ENCODE peak calls at places on chromosome 11, in six cellular contexts. One of them, this sample, is unnamed.

GRCh38 chr11:124841765-124842700 is 23.2 kb upstream of the ROBO3 start:
- DNase-seq in HepG2: no peak
- DNase-seq in K562: no peak
- DNase-seq in GM12878: no peak
- DNase-seq in SK-N-SH: no peak
- DNase-seq in HCT116: no peak
- DNase-seq in this sample: no peak

GRCh38 chr11:3939651-3940190 is 84.3 kb downstream of the STIM1 start:
- DNase-seq in GM12878: no peak
- DNase-seq in K562: no peak
- DNase-seq in SK-N-SH: no peak
- DNase-seq in HepG2: no peak
- DNase-seq in HCT116: no peak
- DNase-seq in this sample: no peak

GRCh38 chr11:12220305-12220704 is 109.9 kb downstream of the MICAL2 start:
- DNase-seq in HCT116: no peak
- DNase-seq in HepG2: no peak
- DNase-seq in GM12878: no peak
- DNase-seq in K562: no peak
- DNase-seq in SK-N-SH: no peak
- DNase-seq in this sample: no peak

GRCh38 chr11:64560139-64560771 is 30.8 kb upstream of the SLC22A12 start:
- DNase-seq in HCT116: no peak
- DNase-seq in GM12878: no peak
- DNase-seq in K562: no peak
- DNase-seq in HepG2: no peak
- DNase-seq in SK-N-SH: no peak
- DNase-seq in this sample: no peak

GRCh38 chr11:65646288-65646734 is 8.4 kb downstream of the SIPA1 start:
- DNase-seq in GM12878: no peak
- DNase-seq in K562: no peak
- DNase-seq in SK-N-SH: no peak
- DNase-seq in HCT116: no peak
- DNase-seq in HepG2: no peak
- DNase-seq in this sample: no peak

GRCh38 chr11:4714300-4714699 is 9.7 kb downstream of the MMP26 start:
- DNase-seq in GM12878: no peak
- DNase-seq in SK-N-SH: no peak
- DNase-seq in K562: no peak
- DNase-seq in HepG2: no peak
- DNase-seq in HCT116: no peak
- DNase-seq in this sample: no peak

GRCh38 chr11:117255966-117256365 is 23.5 kb downstream of the RNF214 start:
- DNase-seq in K562: no peak
- DNase-seq in HepG2: no peak
- DNase-seq in SK-N-SH: no peak
- DNase-seq in HCT116: no peak
- DNase-seq in GM12878: no peak
- DNase-seq in this sample: no peak

GRCh38 chr11:27716850-27717249 is 16.6 kb upstream of the BDNF start:
- DNase-seq in GM12878: no peak
- DNase-seq in K562: no peak
- DNase-seq in SK-N-SH: no peak
- DNase-seq in HepG2: no peak
- DNase-seq in HCT116: no peak
- DNase-seq in this sample: no peak

GRCh38 chr11:35167451-35167954 is 28.5 kb downstream of the CD44 start:
- DNase-seq in K562: no peak
- DNase-seq in HCT116: no peak
- DNase-seq in GM12878: no peak
- DNase-seq in SK-N-SH: no peak
- DNase-seq in HepG2: no peak
- DNase-seq in this sample: no peak

GRCh38 chr11:78465169-78465942 is 47.7 kb upstream of the GAB2 start:
- DNase-seq in HepG2: no peak
- DNase-seq in SK-N-SH: no peak
- DNase-seq in K562: no peak
- DNase-seq in HCT116: no peak
- DNase-seq in GM12878: peak
- DNase-seq in this sample: no peak

GRCh38 chr11:77990981-77991380 is 3.5 kb downstream of the INTS4 start:
- DNase-seq in GM12878: no peak
- DNase-seq in SK-N-SH: no peak
- DNase-seq in HCT116: no peak
- DNase-seq in K562: no peak
- DNase-seq in HepG2: no peak
- DNase-seq in this sample: no peak

GRCh38 chr11:30585892-30586250 is 282 bp downstream of the MPPED2 start:
- DNase-seq in SK-N-SH: peak
- DNase-seq in GM12878: no peak
- DNase-seq in K562: no peak
- DNase-seq in HCT116: no peak
- DNase-seq in HepG2: no peak
- DNase-seq in this sample: no peak

GRCh38 chr11:8207080-8208000 is 38.5 kb upstream of the RIC3 start:
- DNase-seq in GM12878: no peak
- DNase-seq in HCT116: no peak
- DNase-seq in HepG2: no peak
- DNase-seq in K562: no peak
- DNase-seq in SK-N-SH: peak
- DNase-seq in this sample: no peak

GRCh38 chr11:75597636-75598035 is 35.6 kb downstream of the SERPINH1 start:
- DNase-seq in GM12878: no peak
- DNase-seq in K562: peak
- DNase-seq in SK-N-SH: peak
- DNase-seq in HCT116: peak
- DNase-seq in HepG2: peak
- DNase-seq in this sample: no peak

GRCh38 chr11:18171377-18172000 is 1.1 kb upstream of the MRGPRX4 start:
- DNase-seq in HepG2: peak
- DNase-seq in HCT116: peak
- DNase-seq in GM12878: no peak
- DNase-seq in K562: peak
- DNase-seq in SK-N-SH: peak
- DNase-seq in this sample: peak

GRCh38 chr11:87368151-87368550 is 330.4 kb downstream of the TMEM135 start:
- DNase-seq in K562: no peak
- DNase-seq in SK-N-SH: no peak
- DNase-seq in HepG2: no peak
- DNase-seq in GM12878: no peak
- DNase-seq in HCT116: no peak
- DNase-seq in this sample: no peak

GRCh38 chr11:117930668-117931330 is 1.6 kb upstream of the TMPRSS13 start:
- DNase-seq in GM12878: no peak
- DNase-seq in SK-N-SH: no peak
- DNase-seq in HepG2: no peak
- DNase-seq in HCT116: no peak
- DNase-seq in K562: no peak
- DNase-seq in this sample: no peak

GRCh38 chr11:64767344-64768299 is 7.8 kb upstream of the PYGM start:
- DNase-seq in GM12878: no peak
- DNase-seq in K562: peak
- DNase-seq in HepG2: peak
- DNase-seq in HCT116: peak
- DNase-seq in SK-N-SH: peak
- DNase-seq in this sample: no peak

GRCh38 chr11:104623518-104623917 is 274.7 kb downstream of the CASP12 start:
- DNase-seq in HepG2: no peak
- DNase-seq in HCT116: no peak
- DNase-seq in GM12878: no peak
- DNase-seq in SK-N-SH: no peak
- DNase-seq in K562: no peak
- DNase-seq in this sample: peak

GRCh38 chr11:110000045-110000502 is 93.1 kb upstream of the ZC3H12C start:
- DNase-seq in HepG2: no peak
- DNase-seq in SK-N-SH: no peak
- DNase-seq in HCT116: peak
- DNase-seq in K562: no peak
- DNase-seq in GM12878: peak
- DNase-seq in this sample: peak

GRCh38 chr11:3894128-3894731 is 38.8 kb downstream of the STIM1 start:
- DNase-seq in HepG2: no peak
- DNase-seq in SK-N-SH: no peak
- DNase-seq in K562: no peak
- DNase-seq in HCT116: no peak
- DNase-seq in GM12878: peak
- DNase-seq in this sample: no peak

GRCh38 chr11:33268945-33269567 is 11.9 kb downstream of the HIPK3 start:
- DNase-seq in HCT116: no peak
- DNase-seq in GM12878: no peak
- DNase-seq in SK-N-SH: no peak
- DNase-seq in K562: no peak
- DNase-seq in HepG2: no peak
- DNase-seq in this sample: no peak

GRCh38 chr11:122137081-122137793 is 21.2 kb upstream of the BLID start:
- DNase-seq in HCT116: peak
- DNase-seq in GM12878: no peak
- DNase-seq in HepG2: no peak
- DNase-seq in SK-N-SH: no peak
- DNase-seq in K562: no peak
- DNase-seq in this sample: no peak

GRCh38 chr11:128745296-128746183 is 51.7 kb downstream of the FLI1 start:
- DNase-seq in GM12878: no peak
- DNase-seq in HCT116: no peak
- DNase-seq in HepG2: no peak
- DNase-seq in K562: peak
- DNase-seq in SK-N-SH: no peak
- DNase-seq in this sample: no peak

GRCh38 chr11:102494216-102494615 is 36.3 kb downstream of the MMP7 start:
- DNase-seq in HCT116: peak
- DNase-seq in SK-N-SH: no peak
- DNase-seq in HepG2: peak
- DNase-seq in K562: no peak
- DNase-seq in GM12878: no peak
- DNase-seq in this sample: peak

GRCh38 chr11:11036185-11037161 is 178.6 kb upstream of the ZBED5 start:
- DNase-seq in K562: peak
- DNase-seq in GM12878: no peak
- DNase-seq in HCT116: peak
- DNase-seq in SK-N-SH: peak
- DNase-seq in HepG2: peak
- DNase-seq in this sample: peak

GRCh38 chr11:131302831-131303230 is 67.6 kb upstream of the NTM start:
- DNase-seq in SK-N-SH: peak
- DNase-seq in K562: no peak
- DNase-seq in HCT116: no peak
- DNase-seq in HepG2: no peak
- DNase-seq in GM12878: no peak
- DNase-seq in this sample: no peak

GRCh38 chr11:69691449-69691848 is 12.4 kb downstream of the FGF19 start:
- DNase-seq in GM12878: no peak
- DNase-seq in K562: no peak
- DNase-seq in HCT116: peak
- DNase-seq in HepG2: no peak
- DNase-seq in SK-N-SH: no peak
- DNase-seq in this sample: no peak
- TF ChIP-seq SIN3A in GM12878: no peak
- TF ChIP-seq SIN3A in K562: no peak
- TF ChIP-seq SIN3A in HCT116: no peak
- TF ChIP-seq SIN3A in HepG2: no peak
- TF ChIP-seq SIN3A in SK-N-SH: no peak
- TF ChIP-seq SIN3A in this sample: no peak

GRCh38 chr11:95230054-95231034 is 658 bp downstream of the SESN3 start:
- DNase-seq in SK-N-SH: no peak
- DNase-seq in K562: peak
- DNase-seq in GM12878: no peak
- DNase-seq in HepG2: no peak
- DNase-seq in HCT116: no peak
- DNase-seq in this sample: no peak
- H3K27ac ChIP-seq in SK-N-SH: no peak
- H3K27ac ChIP-seq in K562: peak
- H3K27ac ChIP-seq in GM12878: no peak
- H3K27ac ChIP-seq in HepG2: no peak
- H3K27ac ChIP-seq in HCT116: peak
- H3K27ac ChIP-seq in this sample: no peak

DNA sequence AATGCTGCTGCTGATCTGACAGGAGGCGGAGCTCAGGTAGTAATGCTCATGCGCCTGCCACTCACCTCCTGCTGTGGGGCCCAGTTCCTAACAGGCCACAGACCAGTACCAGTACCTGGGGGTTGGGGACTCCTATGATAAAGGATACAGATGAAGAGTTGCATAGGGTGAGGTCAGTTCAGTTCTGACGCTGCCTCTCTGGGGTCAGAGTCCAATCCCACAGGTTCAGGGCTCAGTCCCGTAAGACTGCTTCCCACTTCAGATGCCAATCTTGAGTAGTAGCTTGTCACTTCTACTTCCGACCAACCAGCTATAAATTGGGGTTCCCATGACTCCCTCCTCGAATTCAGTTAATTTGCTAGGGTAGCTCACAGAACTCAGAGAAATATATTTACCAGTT is 8.6 kb downstream of the ASRGL1 start:
- DNase-seq in HepG2: no peak
- DNase-seq in HCT116: no peak
- DNase-seq in K562: no peak
- DNase-seq in SK-N-SH: no peak
- DNase-seq in GM12878: no peak
- DNase-seq in this sample: no peak
- TF ChIP-seq REST in HepG2: no peak
- TF ChIP-seq REST in HCT116: no peak
- TF ChIP-seq REST in K562: no peak
- TF ChIP-seq REST in SK-N-SH: no peak
- TF ChIP-seq REST in GM12878: no peak
- TF ChIP-seq REST in this sample: no peak

GRCh38 chr11:120133216-120134105 is 4.5 kb downstream of the TRIM29 start:
- DNase-seq in K562: no peak
- DNase-seq in SK-N-SH: peak
- DNase-seq in GM12878: no peak
- DNase-seq in HCT116: no peak
- DNase-seq in HepG2: no peak
- DNase-seq in this sample: no peak
- TF ChIP-seq SIN3A in K562: no peak
- TF ChIP-seq SIN3A in SK-N-SH: no peak
- TF ChIP-seq SIN3A in GM12878: no peak
- TF ChIP-seq SIN3A in HCT116: no peak
- TF ChIP-seq SIN3A in HepG2: no peak
- TF ChIP-seq SIN3A in this sample: no peak

GRCh38 chr11:112229746-112230433 is 3.7 kb downstream of the PTS start:
- DNase-seq in GM12878: no peak
- DNase-seq in HCT116: no peak
- DNase-seq in K562: no peak
- DNase-seq in SK-N-SH: no peak
- DNase-seq in HepG2: no peak
- DNase-seq in this sample: no peak
- H3K27ac ChIP-seq in GM12878: no peak
- H3K27ac ChIP-seq in HCT116: no peak
- H3K27ac ChIP-seq in K562: no peak
- H3K27ac ChIP-seq in SK-N-SH: peak
- H3K27ac ChIP-seq in HepG2: no peak
- H3K27ac ChIP-seq in this sample: no peak

GRCh38 chr11:132312616-132313210 is 942.3 kb downstream of the NTM start:
- DNase-seq in HepG2: no peak
- DNase-seq in GM12878: no peak
- DNase-seq in SK-N-SH: peak
- DNase-seq in K562: peak
- DNase-seq in HCT116: no peak
- DNase-seq in this sample: peak
- TF ChIP-seq REST in HepG2: no peak
- TF ChIP-seq REST in GM12878: no peak
- TF ChIP-seq REST in SK-N-SH: no peak
- TF ChIP-seq REST in K562: no peak
- TF ChIP-seq REST in HCT116: no peak
- TF ChIP-seq REST in this sample: no peak

This sample was measured in Panc1.